ENCODE peak calls at places on chromosomes 12 and 14, in four cellular contexts. F is mammary epithelial cell, J is fibroblast of lung, O is mesendoderm. R is an unnamed sample.

GRCh38 chr14:63853831-63854293 is 1.1 kb downstream of the SYNE2 start:
- DNase-seq in F (peak; percentile 94), J (peak; percentile 56), O (peak; percentile 47), R (peak; percentile 85)

GRCh38 chr14:101578489-101578888 is 17.2 kb downstream of the DIO3 start:
- DNase-seq in F (no peak), J (no peak), O (no peak), R (no peak)

GRCh38 chr12:70691018-70691672 is 53.9 kb upstream of the PTPRB start:
- DNase-seq in F (no peak), J (peak; percentile 90), O (no peak), R (peak; percentile 40)

GRCh38 chr14:77641534-77642341 is 25.3 kb upstream of the SPTLC2 start:
- DNase-seq in F (no peak), J (peak; percentile 47), O (no peak), R (peak; percentile 67)

GRCh38 chr12:63308701-63309100 is 157.7 kb upstream of the AVPR1A start:
- DNase-seq in F (no peak), J (no peak), O (no peak), R (peak; percentile 52)

GRCh38 chr12:65313704-65314317 is 35.3 kb downstream of the MSRB3 start:
- DNase-seq in F (peak; percentile 19), J (no peak), O (peak; percentile 10), R (peak; percentile 72)

GRCh38 chr14:100823488-100823887 is 2.4 kb upstream of the MEG3 start:
- DNase-seq in F (no peak), J (no peak), O (no peak), R (peak; percentile 48)

GRCh38 chr14:103762547-103762946 is 46.9 kb downstream of the ZFYVE21 start:
- DNase-seq in F (no peak), J (no peak), O (no peak), R (no peak)

GRCh38 chr12:51028811-51029146 is 2.6 kb upstream of the SLC11A2 start:
- DNase-seq in F (peak; percentile 53), J (no peak), O (peak; percentile 39), R (peak; percentile 91)

GRCh38 chr14:100376751-100377171 is 53.6 kb downstream of the SLC25A47 start:
- DNase-seq in F (peak; percentile 24), J (peak; percentile 40), O (peak; percentile 67), R (peak; percentile 72)

GRCh38 chr12:97308576-97309198 is 153.9 kb upstream of the RMST start:
- DNase-seq in F (peak; percentile 26), J (peak; percentile 54), O (peak; percentile 52), R (peak; percentile 80)

GRCh38 chr12:8912910-8913309 is 1.4 kb upstream of the PHC1 start:
- DNase-seq in F (peak; percentile 51), J (no peak), O (peak; percentile 83), R (peak; percentile 22)

DNA sequence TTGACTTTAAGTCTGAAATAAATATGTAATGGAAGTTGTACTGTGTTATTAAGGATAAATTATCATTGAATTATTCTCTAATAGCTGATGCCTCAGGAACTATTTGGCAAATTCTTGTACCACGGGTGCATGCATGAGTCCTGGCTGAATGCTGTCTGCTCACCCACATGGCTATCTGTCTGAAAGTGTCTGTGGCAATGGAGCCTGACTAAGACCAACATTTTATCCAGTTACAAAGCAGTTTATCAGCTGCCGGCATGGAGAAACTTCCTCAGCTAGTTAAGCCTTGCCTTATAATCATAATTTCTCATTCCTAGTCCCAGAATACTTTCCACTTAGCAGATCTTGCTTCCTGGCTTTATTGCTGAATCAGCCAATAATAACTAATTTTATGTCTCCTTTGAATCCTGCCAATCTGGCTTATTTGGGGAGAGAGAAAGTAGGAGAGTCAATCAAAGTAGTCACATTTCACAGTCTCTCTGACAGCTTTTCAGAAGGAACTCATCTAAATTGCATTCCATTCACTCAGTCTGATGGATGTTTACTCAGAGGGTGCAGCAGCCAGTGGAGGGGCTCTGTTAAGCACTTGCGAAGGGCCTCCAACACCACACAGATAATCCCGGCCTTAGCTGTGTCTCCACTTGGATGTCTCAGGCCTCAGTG is 280.6 kb upstream of the CLEC14A start:
- DNase-seq in F (no peak), J (peak; percentile 8), O (peak; percentile 78), R (no peak)
- H3K4me1 ChIP-seq in F (no peaks in the 10 kb centered on the region), J (no peaks in the 10 kb centered on the region), O (peaks cover 9% of the 10 kb centered on the region), R (no peaks in the 10 kb centered on the region)

GRCh38 chr12:10365716-10366433 is 24.0 kb downstream of the KLRK1 start:
- DNase-seq in F (peak; percentile 25), J (peak; percentile 58), O (peak; percentile 42), R (no peak)
- H3K4me3 ChIP-seq in F (peak overlapping the region; percentile 65), J (no peak overlapping the region), O (no peak overlapping the region), R (peak overlapping the region; percentile 88)

GRCh38 chr14:96077983-96078686 is 39.0 kb downstream of the C14orf132 start:
- DNase-seq in F (peak; percentile 82), J (peak; percentile 26), O (no peak), R (no peak)
- H3K9ac ChIP-seq in F (no peak overlapping the region), J (no peak overlapping the region), O (no peak overlapping the region), R (no peak overlapping the region)

GRCh38 chr14:105479438-105480164 is 5.0 kb downstream of the CRIP2 start:
- DNase-seq in F (no peak), J (no peak), O (no peak), R (no peak)
- H3K4me1 ChIP-seq in F (peaks cover 61% of the 10 kb centered on the region), J (peaks cover 27% of the 10 kb centered on the region), O (peaks cover 9% of the 10 kb centered on the region), R (peaks cover 30% of the 10 kb centered on the region)

GRCh38 chr12:6632026-6632978 is 3.5 kb downstream of the LPAR5 start:
- DNase-seq in F (no peak), J (no peak), O (no peak), R (no peak)
- H3K4me3 ChIP-seq in F (no peak overlapping the region), J (no peak overlapping the region), O (no peak overlapping the region), R (no peak overlapping the region)

DNA sequence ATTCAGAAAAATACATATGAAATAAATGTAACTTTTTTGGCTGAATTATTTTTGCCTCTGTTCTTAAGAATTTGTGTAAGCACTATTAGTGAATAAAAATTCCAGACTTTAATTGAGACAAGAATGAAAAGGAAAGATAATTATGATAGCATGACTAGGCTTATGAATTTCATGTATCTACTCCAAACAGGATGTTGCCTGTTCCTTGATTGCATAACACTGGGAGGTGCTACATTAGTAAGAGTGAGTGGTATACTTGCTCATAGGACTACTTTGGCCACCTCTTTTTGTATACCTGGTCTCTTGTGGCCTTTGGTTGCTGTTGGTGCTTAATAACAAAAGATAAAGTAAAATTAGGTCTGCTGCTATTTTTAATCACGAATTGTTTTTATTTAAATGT is 112.8 kb downstream of the NAV3 start:
- DNase-seq in F (peak; percentile 87), J (peak; percentile 86), O (peak; percentile 24), R (peak; percentile 76)
- H3K9ac ChIP-seq in F (no peak overlapping the region), J (no peak overlapping the region), O (no peak overlapping the region), R (peak overlapping the region; percentile 77)

GRCh38 chr12:11754256-11754655 is 104.8 kb downstream of the ETV6 start:
- DNase-seq in F (no peak), J (no peak), O (no peak), R (no peak)

GRCh38 chr12:11753826-11754225 is 104.4 kb downstream of the ETV6 start:
- DNase-seq in F (no peak), J (no peak), O (no peak), R (peak; percentile 6)

GRCh38 chr12:11756523-11756922 is 107.0 kb downstream of the ETV6 start:
- DNase-seq in F (no peak), J (no peak), O (no peak), R (no peak)

GRCh38 chr12:11756022-11756421 is 106.5 kb downstream of the ETV6 start:
- DNase-seq in F (no peak), J (no peak), O (peak; percentile 37), R (no peak)

DNA sequence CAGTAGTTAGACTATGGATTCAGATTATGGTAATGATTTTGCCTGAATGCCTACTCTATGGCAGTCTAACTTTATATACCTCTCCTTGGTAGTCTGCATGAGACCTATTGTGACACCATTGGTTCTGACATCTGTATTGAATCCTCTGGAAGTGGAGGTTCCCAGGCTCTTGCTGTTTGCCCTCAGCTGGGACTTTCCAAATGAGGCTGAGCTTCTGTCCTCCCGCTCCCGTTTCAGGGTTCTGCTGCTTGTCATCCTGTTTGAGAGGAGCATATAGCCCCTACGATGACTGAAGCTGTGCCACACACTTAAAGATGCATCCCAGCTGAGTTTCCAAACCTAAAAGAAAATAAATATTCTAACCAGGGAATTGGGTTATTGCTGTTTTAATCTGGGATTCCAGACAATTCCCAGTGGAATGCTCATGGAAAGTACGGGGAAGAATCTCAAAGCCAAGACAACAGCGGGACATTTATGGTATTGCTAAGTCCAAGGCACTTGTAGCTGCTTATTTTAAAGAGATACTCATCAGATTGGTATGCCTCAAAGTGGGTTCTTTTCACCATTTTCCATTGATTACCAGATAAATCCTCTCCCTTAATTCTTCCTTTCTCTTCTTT is 105.9 kb downstream of the ETV6 start:
- DNase-seq in F (no peak), J (peak; percentile 69), O (no peak), R (peak; percentile 19)
- H3K4me1 ChIP-seq in F (no peaks in the 10 kb centered on the region), J (peaks cover 5% of the 10 kb centered on the region), O (peaks cover 5% of the 10 kb centered on the region), R (peaks cover 22% of the 10 kb centered on the region)

DNA sequence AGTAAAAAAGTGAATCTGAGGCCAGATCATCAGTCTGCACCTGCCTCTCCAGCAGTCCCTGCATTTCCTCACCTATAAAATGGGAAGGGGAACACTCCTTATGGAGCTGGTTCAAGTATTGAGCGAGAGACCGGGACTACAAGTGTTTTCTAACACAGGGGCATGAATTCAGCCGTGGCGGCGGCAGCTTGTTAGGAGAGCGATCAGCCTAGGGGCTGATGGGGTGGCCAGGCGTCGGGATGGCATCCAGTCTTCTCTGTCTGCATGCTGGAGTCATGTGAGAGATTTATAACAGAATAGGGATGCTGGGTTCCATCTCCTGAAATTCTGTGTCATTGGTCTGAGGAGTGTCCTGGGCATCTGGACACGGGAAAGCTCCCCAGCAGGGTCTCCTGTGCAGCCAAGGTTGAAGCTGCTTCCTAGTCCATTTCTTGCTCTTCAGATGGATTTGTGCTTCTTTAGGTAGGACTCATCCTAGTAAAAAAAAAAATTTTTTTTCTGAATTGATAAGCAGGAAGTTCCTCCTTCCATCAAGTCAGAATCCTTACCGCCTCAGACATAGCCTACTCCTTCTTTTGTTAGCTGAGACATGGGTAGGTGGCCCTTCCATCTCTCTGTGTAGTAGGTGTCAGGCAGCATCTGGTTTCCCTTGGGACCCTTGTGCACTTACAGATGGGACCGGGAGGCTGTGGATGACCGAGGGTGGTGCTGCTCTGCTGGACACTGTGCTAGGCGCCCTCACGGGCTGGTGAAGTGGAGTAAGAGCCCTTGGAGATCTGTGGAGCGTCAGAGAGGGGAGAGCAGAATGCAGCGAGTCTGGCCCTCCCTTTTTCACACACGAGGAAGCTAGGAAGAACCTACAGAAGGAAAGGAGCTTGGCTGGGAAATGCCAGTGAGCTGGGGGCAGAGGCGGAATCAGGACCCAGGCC is 146.7 kb downstream of the TSPAN9 start:
- DNase-seq in F (no peak), J (no peak), O (no peak), R (no peak)
- H3K4me3 ChIP-seq in F (no peak overlapping the region), J (no peak overlapping the region), O (no peak overlapping the region), R (no peak overlapping the region)

DNA sequence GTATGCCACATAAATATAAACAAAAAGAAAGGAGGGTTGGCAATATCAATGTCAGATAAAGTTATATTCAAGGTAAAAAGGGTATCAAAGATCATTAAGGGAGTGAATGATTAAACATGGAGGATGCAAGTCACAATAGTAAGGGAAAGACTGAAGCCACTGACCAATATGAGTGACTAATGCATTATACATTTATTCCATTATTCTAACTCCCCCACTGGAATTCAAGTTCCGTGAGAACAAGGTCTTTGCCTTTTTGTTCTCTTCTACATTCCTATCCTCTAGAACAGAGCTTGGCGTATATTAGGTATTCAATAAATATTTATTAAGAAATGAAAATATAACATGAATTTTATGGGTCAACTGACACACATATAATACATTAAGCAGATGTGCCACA is 30.7 kb downstream of the MAP4K5 start:
- DNase-seq in F (peak; percentile 70), J (peak; percentile 93), O (no peak), R (peak; percentile 55)
- H3K9ac ChIP-seq in F (no peak overlapping the region), J (no peak overlapping the region), O (no peak overlapping the region), R (no peak overlapping the region)